ENCODE peak calls at places on chromosomes 2 and 18, in ten cellular contexts. O, H, X, Z, E, F, R, B, Q and V are unnamed samples.

GRCh38 chr2:127035212-127035611 is 71.7 kb downstream of the BIN1 start:
- DNase-seq in O (no peak), H (no peak), X (no peak), Z (no peak), E (no peak), F (no peak), R (no peak), B (no peak), Q (no peak), V (no peak)

GRCh38 chr2:157418215-157418614 is 25.7 kb downstream of the CYTIP start:
- DNase-seq in O (no peak), H (no peak), X (no peak), Z (no peak), E (no peak), F (no peak), R (no peak), B (no peak), Q (no peak), V (no peak)

GRCh38 chr2:211487746-211488145 is 931.3 kb downstream of the CPS1 start:
- DNase-seq in O (no peak), H (no peak), X (no peak), Z (no peak), E (no peak), F (no peak), R (no peak), B (no peak), Q (no peak), V (no peak)

GRCh38 chr2:52810460-52810859 is 957.1 kb upstream of the CHAC2 start:
- DNase-seq in O (no peak), H (no peak), X (no peak), Z (no peak), E (no peak), F (peak; percentile 23), R (peak; percentile 6), B (no peak), Q (peak; percentile 44), V (no peak)

GRCh38 chr18:72634500-72634899 is 90.4 kb upstream of the CBLN2 start:
- DNase-seq in O (no peak), H (no peak), X (no peak), Z (no peak), E (no peak), F (no peak), R (no peak), B (no peak), Q (no peak), V (no peak)

GRCh38 chr2:15745329-15745728 is 153.7 kb downstream of the DDX1 start:
- DNase-seq in O (no peak), H (no peak), X (no peak), Z (no peak), E (no peak), F (no peak), R (no peak), B (no peak), Q (no peak), V (no peak)

GRCh38 chr2:182763311-182763912 is 47.4 kb downstream of the DNAJC10 start:
- DNase-seq in O (no peak), H (no peak), X (peak; percentile 42), Z (no peak), E (no peak), F (peak; percentile 54), R (no peak), B (peak; percentile 6), Q (peak; percentile 56), V (peak; percentile 10)

GRCh38 chr2:133765693-133766092 is 197.4 kb upstream of the NCKAP5 start:
- DNase-seq in O (no peak), H (no peak), X (no peak), Z (peak; percentile 6), E (no peak), F (no peak), R (no peak), B (peak; percentile 24), Q (no peak), V (no peak)

GRCh38 chr2:86280191-86280667 is 57.2 kb downstream of the REEP1 start:
- DNase-seq in O (no peak), H (no peak), X (no peak), Z (no peak), E (no peak), F (no peak), R (no peak), B (no peak), Q (no peak), V (no peak)

GRCh38 chr18:23250893-23251656 is 115.8 kb downstream of the CABLES1 start:
- DNase-seq in O (no peak), H (no peak), X (no peak), Z (no peak), E (no peak), F (no peak), R (no peak), B (peak; percentile 72), Q (peak; percentile 73), V (no peak)

GRCh38 chr2:214577769-214578168 is 166.9 kb downstream of the VWC2L start:
- DNase-seq in O (no peak), H (no peak), X (no peak), Z (no peak), E (no peak), F (no peak), R (no peak), B (no peak), Q (no peak), V (no peak)

GRCh38 chr18:62982600-62983251 is 267.4 kb downstream of the PHLPP1 start:
- DNase-seq in O (no peak), H (peak; percentile 40), X (peak; percentile 37), Z (peak; percentile 65), E (peak; percentile 18), F (peak; percentile 78), R (no peak), B (peak; percentile 63), Q (peak; percentile 71), V (peak; percentile 51)

GRCh38 chr2:228447266-228447915 is 265.9 kb upstream of the SPHKAP start:
- DNase-seq in O (no peak), H (no peak), X (no peak), Z (no peak), E (no peak), F (no peak), R (no peak), B (no peak), Q (peak; percentile 65), V (no peak)

GRCh38 chr2:7672027-7672684 is 754.9 kb downstream of the RNF144A start:
- DNase-seq in O (no peak), H (peak; percentile 44), X (no peak), Z (no peak), E (no peak), F (peak; percentile 78), R (peak; percentile 6), B (no peak), Q (peak; percentile 66), V (no peak)

GRCh38 chr18:23228102-23229051 is 93.1 kb downstream of the CABLES1 start:
- DNase-seq in O (no peak), H (no peak), X (no peak), Z (no peak), E (no peak), F (no peak), R (no peak), B (peak; percentile 59), Q (no peak), V (peak; percentile 55)

GRCh38 chr18:55421612-55422381 is 166.2 kb downstream of the TCF4 start:
- DNase-seq in O (no peak), H (no peak), X (no peak), Z (no peak), E (no peak), F (no peak), R (no peak), B (no peak), Q (no peak), V (no peak)

GRCh38 chr2:157015015-157015575 is 242.4 kb upstream of the GALNT5 start:
- DNase-seq in O (no peak), H (no peak), X (no peak), Z (no peak), E (no peak), F (no peak), R (no peak), B (no peak), Q (no peak), V (no peak)

GRCh38 chr2:143263045-143263625 is 133.9 kb downstream of the ARHGAP15 start:
- DNase-seq in O (no peak), H (no peak), X (no peak), Z (no peak), E (no peak), F (peak; percentile 11), R (no peak), B (no peak), Q (peak; percentile 9), V (no peak)

GRCh38 chr2:71744781-71745180 is 291.4 kb downstream of the DYSF start:
- DNase-seq in O (no peak), H (no peak), X (no peak), Z (no peak), E (no peak), F (no peak), R (no peak), B (no peak), Q (no peak), V (no peak)

GRCh38 chr2:206480161-206480560 is 36.8 kb downstream of the ADAM23 start:
- DNase-seq in O (no peak), H (no peak), X (no peak), Z (no peak), E (no peak), F (peak; percentile 12), R (peak; percentile 40), B (no peak), Q (peak; percentile 8), V (no peak)

GRCh38 chr2:10220516-10221391 is 82.0 kb upstream of the HPCAL1 start:
- DNase-seq in O (no peak), H (no peak), X (peak; percentile 26), Z (no peak), E (no peak), F (no peak), R (peak; percentile 43), B (no peak), Q (peak; percentile 61), V (no peak)

GRCh38 chr2:118013221-118013723 is 598 bp downstream of the CCDC93 start:
- DNase-seq in O (no peak), H (peak; percentile 36), X (peak; percentile 22), Z (peak; percentile 57), E (peak; percentile 37), F (peak; percentile 64), R (no peak), B (peak; percentile 46), Q (peak; percentile 32), V (no peak)

GRCh38 chr2:90069290-90069894 is 1377.9 kb downstream of the RPIA start:
- DNase-seq in O (no peak), H (no peak), X (no peak), Z (peak; percentile 1), E (peak; percentile 3), F (peak; percentile 77), R (no peak), B (peak; percentile 27), Q (no peak), V (no peak)